ENCODE peak calls at places on chromosomes 16 and 17, in six cellular contexts. B is stomach, T is right lobe of liver, C is ovary, U is gastrocnemius medialis, D is IMR-90. L is an unnamed sample.

GRCh38 chr16:11797957-11798299 is 870 bp upstream of the ZC3H7A start:
- DNase-seq in D (no peak), U (no peak), C (peak), T (no peak), B (no peak), L (no peak)

GRCh38 chr17:13024526-13025263 is 6.9 kb upstream of the ELAC2 start:
- DNase-seq in D (peak), U (peak), C (peak), B (peak), T (peak), L (no peak)

GRCh38 chr16:4747906-4748681 is 13.8 kb downstream of the DNAAF8 start:
- DNase-seq in C (no peak), U (no peak), B (no peak), T (no peak), D (no peak), L (no peak)

GRCh38 chr17:2980904-2981246 is 82.5 kb downstream of the OR1D5 start:
- DNase-seq in C (no peak), B (no peak), D (no peak), U (no peak), T (no peak), L (peak)

GRCh38 chr17:7932949-7933348 is 943 bp downstream of the CNTROB start:
- DNase-seq in T (no peak), C (no peak), U (peak), D (peak), B (peak), L (peak)

GRCh38 chr16:29232811-29233704 is 173.5 kb downstream of the NPIPB11 start:
- DNase-seq in U (no peak), T (no peak), D (no peak), B (no peak), C (no peak), L (peak)

GRCh38 chr17:68356520-68356919 is 65.2 kb downstream of the ARSG start:
- DNase-seq in U (no peak), T (no peak), C (no peak), D (no peak), B (no peak), L (no peak)

GRCh38 chr16:28166394-28167208 is 45.2 kb downstream of the XPO6 start:
- DNase-seq in U (peak), B (no peak), D (peak), C (no peak), T (no peak), L (no peak)

GRCh38 chr16:66617010-66617434 is 12.5 kb downstream of the CMTM3 start:
- DNase-seq in U (no peak), T (no peak), B (no peak), C (no peak), D (peak), L (no peak)

GRCh38 chr16:88354229-88355092 is 28.3 kb upstream of the ZNF469 start:
- DNase-seq in U (no peak), B (no peak), C (no peak), D (no peak), T (peak), L (peak)

GRCh38 chr17:31269597-31269996 is 27.4 kb downstream of the OMG start:
- DNase-seq in T (no peak), C (no peak), D (peak), U (no peak), B (no peak), L (no peak)

GRCh38 chr17:45287526-45288264 is 25.8 kb upstream of the SPATA32 start:
- DNase-seq in B (no peak), T (no peak), D (no peak), U (no peak), C (no peak), L (no peak)

GRCh38 chr17:64424318-64424717 is 24.6 kb upstream of the MILR1 start:
- DNase-seq in U (no peak), D (no peak), C (no peak), T (no peak), B (no peak), L (no peak)

GRCh38 chr17:48597775-48598631 is 4.4 kb upstream of the HOXB5 start:
- DNase-seq in C (no peak), B (peak), D (peak), U (no peak), T (no peak), L (peak)

GRCh38 chr16:69615528-69615927 is 49.8 kb downstream of the NFAT5 start:
- DNase-seq in T (no peak), D (no peak), U (no peak), C (no peak), B (no peak), L (no peak)

GRCh38 chr16:79814124-79814523 is 213.6 kb upstream of the MAF start:
- DNase-seq in B (no peak), D (no peak), U (no peak), C (no peak), T (no peak), L (no peak)

GRCh38 chr17:80791758-80792284 is 199.8 kb upstream of the CHMP6 start:
- DNase-seq in U (peak), T (no peak), C (peak), B (peak), D (peak), L (peak)

GRCh38 chr17:45221081-45221996 is at the start of gene FMNL1:
- DNase-seq in D (no peak), T (peak), C (no peak), U (no peak), B (peak), L (no peak)

GRCh38 chr16:66947302-66948033 is 12.2 kb downstream of the CES2 start:
- DNase-seq in B (peak), C (peak), D (peak), U (peak), T (peak), L (peak)

GRCh38 chr17:33520404-33521032 is 227.4 kb upstream of the ASIC2 start:
- DNase-seq in U (no peak), B (peak), C (no peak), T (no peak), D (peak), L (no peak)

GRCh38 chr17:45018514-45019176 is 32.8 kb downstream of the DCAKD start:
- DNase-seq in U (no peak), D (peak), B (no peak), C (peak), T (no peak), L (no peak)

GRCh38 chr17:67482784-67483183 is 105.7 kb downstream of the PITPNC1 start:
- DNase-seq in B (no peak), C (no peak), T (no peak), U (no peak), D (no peak), L (no peak)

GRCh38 chr17:46818929-46819859 is 702 bp upstream of the WNT3 start:
- DNase-seq in U (no peak), D (no peak), B (no peak), C (no peak), T (no peak), L (no peak)

GRCh38 chr17:35345926-35346771 is 27.3 kb downstream of the SLFN11 start:
- DNase-seq in D (peak), T (peak), U (peak), C (peak), B (peak), L (peak)

GRCh38 chr16:89793955-89794354 is 22.5 kb downstream of the FANCA start:
- DNase-seq in D (no peak), T (no peak), B (no peak), U (no peak), C (no peak), L (no peak)

GRCh38 chr17:79612468-79613194 is 1.8 kb upstream of the RBFOX3 start:
- DNase-seq in B (peak), U (no peak), T (no peak), D (peak), C (no peak), L (peak)

GRCh38 chr17:63675231-63675606 is 24.7 kb downstream of the LIMD2 start:
- DNase-seq in T (no peak), U (no peak), D (no peak), C (no peak), B (no peak), L (no peak)

GRCh38 chr17:73962308-73962707 is 241.2 kb upstream of the RPL38 start:
- DNase-seq in C (no peak), T (no peak), U (no peak), B (no peak), D (no peak), L (no peak)

GRCh38 chr16:3458278-3458851 is 14.9 kb downstream of the NAA60 start:
- DNase-seq in U (peak), C (peak), T (peak), D (peak), B (no peak), L (no peak)

GRCh38 chr16:12903325-12904040 is 2.1 kb downstream of the SHISA9 start:
- DNase-seq in T (no peak), B (no peak), U (no peak), D (no peak), C (no peak), L (no peak)

DNA sequence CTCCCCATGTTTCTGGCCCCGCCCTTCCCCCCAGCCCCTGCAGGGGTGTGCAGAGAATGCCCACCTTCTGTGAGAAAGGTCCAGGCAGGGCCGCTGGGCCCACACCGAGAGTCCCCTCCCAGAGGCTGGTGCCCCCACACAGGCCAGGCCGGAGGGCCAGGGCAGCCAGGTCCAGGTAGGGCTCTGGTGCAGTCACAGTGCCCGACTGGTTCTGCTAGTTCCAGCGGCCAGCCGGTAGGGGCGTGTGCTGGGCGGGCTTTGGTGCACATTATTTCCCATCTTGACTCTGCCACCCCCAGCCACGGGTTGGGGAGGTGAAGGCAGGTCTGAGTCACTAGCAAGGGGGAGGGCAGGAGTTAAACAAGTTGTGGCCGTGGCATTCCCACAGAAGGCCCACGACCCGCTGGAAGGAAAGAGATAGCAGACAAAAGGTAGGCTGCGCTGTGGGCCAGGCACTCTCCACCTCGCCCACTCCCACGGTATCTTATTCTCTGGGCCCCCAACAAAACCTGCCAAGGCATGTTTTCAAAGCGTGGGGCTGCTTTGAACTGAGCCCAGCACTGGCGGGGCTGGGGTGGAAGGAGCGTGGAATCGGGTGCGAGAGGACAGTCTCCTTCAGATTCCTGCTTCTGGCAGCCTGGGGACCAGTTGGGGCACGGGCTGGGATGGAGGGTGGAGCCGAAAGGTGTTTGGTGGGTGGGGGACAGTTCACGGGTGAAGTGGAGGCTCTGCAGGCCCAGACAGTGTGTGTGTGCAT is 1.9 kb downstream of the EPN3 start:
- DNase-seq in C (peak), T (no peak), U (no peak), D (no peak), B (peak), L (no peak)
- TF ChIP-seq POLR2A in C (no peak), T (no peak), U (no peak), D (no peak), B (no peak), L (no peak)

GRCh38 chr17:4939804-4940624 is at the start of the genes RNF167 and SLC25A11:
- DNase-seq in D (peak), T (peak), C (peak), B (peak), U (peak), L (peak)
- TF ChIP-seq POLR2A in D (peak), T (peak), C (peak), B (no peak), U (peak), L (peak)

DNA sequence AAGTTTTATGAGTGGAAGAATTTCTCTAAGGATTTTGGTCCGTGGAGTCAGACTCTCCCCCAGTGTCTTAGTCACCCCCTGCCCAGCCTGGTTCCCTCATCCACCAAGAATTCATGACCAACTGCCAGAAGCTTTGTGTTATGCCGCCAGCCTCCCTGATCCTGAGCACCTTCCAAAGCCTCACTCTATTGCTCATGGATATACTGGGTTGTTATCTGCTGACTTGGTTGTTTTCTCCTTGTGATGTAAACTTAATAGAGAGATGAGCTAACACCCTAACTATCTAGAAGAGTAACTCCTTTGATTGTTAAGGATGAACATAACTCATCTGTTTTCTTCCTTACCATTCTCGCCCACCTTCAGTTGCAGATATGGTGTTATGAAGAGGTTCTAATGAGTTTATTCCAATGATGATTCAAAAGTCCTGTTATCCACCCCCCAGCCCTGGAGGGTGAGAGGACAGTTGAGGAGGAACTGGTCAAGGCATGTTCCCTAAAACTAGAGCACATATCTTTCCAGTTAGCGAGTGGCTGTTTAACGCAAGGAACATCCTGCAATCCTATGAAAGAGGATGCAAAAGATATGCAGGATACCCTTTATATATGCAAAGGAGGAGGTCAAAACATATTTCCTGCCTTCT is 1.5 kb upstream of the PSMD3 start:
- DNase-seq in U (no peak), C (no peak), D (peak), B (no peak), T (no peak), L (no peak)
- TF ChIP-seq POLR2A in U (no peak), C (no peak), D (no peak), B (no peak), T (no peak), L (no peak)

GRCh38 chr17:75643033-75644017 is 10.1 kb downstream of the SMIM5 start:
- DNase-seq in U (no peak), D (no peak), B (peak), T (peak), C (no peak), L (no peak)
- TF ChIP-seq POLR2A in U (no peak), D (no peak), B (no peak), T (no peak), C (no peak), L (no peak)

GRCh38 chr16:84568066-84568465 is 49.8 kb downstream of the COTL1 start:
- DNase-seq in T (no peak), C (no peak), D (no peak), B (peak), U (no peak), L (no peak)

GRCh38 chr16:84567446-84567962 is 50.4 kb downstream of the COTL1 start:
- DNase-seq in C (no peak), B (no peak), D (no peak), U (no peak), T (no peak), L (no peak)

GRCh38 chr16:84566580-84567244 is 51.2 kb downstream of the COTL1 start:
- DNase-seq in U (no peak), D (no peak), T (no peak), C (no peak), B (no peak), L (no peak)

GRCh38 chr16:84563776-84564420 is 54.0 kb downstream of the COTL1 start:
- DNase-seq in D (no peak), C (no peak), U (no peak), B (no peak), T (no peak), L (no peak)

DNA sequence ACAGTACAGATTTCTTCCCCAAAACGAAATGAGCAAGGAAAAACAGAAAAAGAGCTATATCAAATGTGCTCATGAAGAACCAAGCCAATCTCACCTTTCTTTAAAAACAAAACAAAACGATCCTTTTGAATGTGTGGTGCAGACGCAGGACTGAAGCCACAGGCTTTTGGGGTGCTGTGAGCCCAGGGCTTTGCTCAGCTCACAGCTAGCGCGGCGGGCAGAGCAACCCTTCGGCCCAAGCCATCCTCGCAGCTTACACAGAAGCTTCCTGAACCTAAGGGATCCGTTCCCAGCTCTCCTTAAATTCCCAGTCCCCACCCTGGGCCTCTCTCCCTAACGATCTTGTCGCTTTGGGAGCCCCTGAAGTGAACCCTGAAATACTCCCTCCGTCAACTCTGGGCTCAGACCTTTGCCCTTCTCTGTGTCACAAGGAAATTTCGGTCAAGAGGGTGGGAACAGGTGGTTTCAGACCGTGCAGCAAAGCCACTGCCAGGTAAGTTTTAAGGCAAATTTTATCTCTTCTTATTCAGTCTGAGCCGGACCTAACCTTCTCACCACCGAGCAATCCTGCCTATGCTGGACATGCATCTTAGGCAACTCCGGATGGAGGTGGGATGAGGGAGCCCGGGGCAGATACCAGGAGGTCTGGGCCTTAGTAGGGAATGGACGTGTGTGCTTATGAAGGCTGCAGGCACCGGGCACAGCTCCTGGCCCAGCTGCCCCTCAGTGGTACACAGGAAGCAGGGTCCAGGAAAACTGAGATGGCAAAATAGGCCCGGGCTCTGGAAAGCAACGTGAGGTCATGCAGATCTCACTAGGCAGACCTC is 52.0 kb downstream of the COTL1 start:
- DNase-seq in C (no peak), T (no peak), U (no peak), D (no peak), B (no peak), L (no peak)
- TF ChIP-seq POLR2A in C (no peak), T (no peak), U (no peak), D (no peak), B (no peak), L (no peak)

GRCh38 chr17:58001461-58002124 is 5.5 kb downstream of the SRSF1 start:
- DNase-seq in B (no peak), U (no peak), D (no peak), C (no peak), T (no peak), L (no peak)
- TF ChIP-seq POLR2A in B (no peak), U (no peak), D (no peak), C (no peak), T (no peak), L (no peak)

GRCh38 chr17:14046978-14047377 is 22.3 kb upstream of the COX10 start:
- DNase-seq in B (no peak), C (no peak), U (no peak), D (no peak), T (no peak), L (no peak)

GRCh38 chr17:14050616-14051015 is 18.7 kb upstream of the COX10 start:
- DNase-seq in B (no peak), U (no peak), T (no peak), D (no peak), C (no peak), L (no peak)

GRCh38 chr17:14048169-14048568 is 21.1 kb upstream of the COX10 start:
- DNase-seq in B (no peak), T (no peak), D (no peak), C (no peak), U (no peak), L (no peak)

GRCh38 chr17:14044702-14045101 is 24.6 kb upstream of the COX10 start:
- DNase-seq in B (no peak), C (no peak), T (no peak), U (no peak), D (no peak), L (no peak)

GRCh38 chr17:14047591-14047990 is 21.7 kb upstream of the COX10 start:
- DNase-seq in U (no peak), B (no peak), D (no peak), T (no peak), C (no peak), L (no peak)
- TF ChIP-seq POLR2A in U (no peak), B (no peak), D (no peak), T (no peak), C (no peak), L (no peak)

GRCh38 chr17:39402279-39402889 is 958 bp upstream of the FBXL20 start:
- DNase-seq in T (peak), C (peak), D (peak), B (peak), U (peak), L (peak)
- TF ChIP-seq POLR2A in T (no peak), C (no peak), D (no peak), B (no peak), U (no peak), L (no peak)

L was measured in sigmoid colon.